ENCODE peak calls at places on chromosome 9, in seven cellular contexts. R, A, G, P, F, N and K are unnamed samples.

GRCh38 chr9:72839140-72839539 is 113.7 kb downstream of the ALDH1A1 start:
- DNase-seq in G (no peak), A (no peak), R (no peak), P (no peak), N (no peak), F (no peak), K (no peak)

GRCh38 chr9:78985084-78985738 is 586.6 kb upstream of the TLE4 start:
- DNase-seq in A (no peak), N (no peak), R (no peak), P (no peak), F (no peak), G (no peak), K (no peak)

GRCh38 chr9:109182940-109183798 is 16.1 kb upstream of the FRRS1L start:
- DNase-seq in G (peak), P (peak), N (peak), F (no peak), A (peak), R (peak), K (peak)

GRCh38 chr9:745761-746414 is 95.6 kb upstream of the DMRT1 start:
- DNase-seq in N (no peak), G (no peak), R (no peak), A (no peak), P (peak), F (no peak), K (no peak)

GRCh38 chr9:21443849-21444625 is 3.8 kb downstream of the IFNA1 start:
- DNase-seq in P (no peak), G (no peak), F (peak), A (no peak), R (no peak), N (no peak), K (no peak)

GRCh38 chr9:133607381-133607780 is 1.8 kb downstream of the FAM163B start:
- DNase-seq in G (no peak), F (no peak), P (no peak), A (no peak), R (no peak), N (no peak), K (no peak)

GRCh38 chr9:131469369-131469768 is 33.3 kb upstream of the POMT1 start:
- DNase-seq in N (no peak), P (no peak), F (no peak), R (no peak), G (no peak), A (no peak), K (no peak)

GRCh38 chr9:115042781-115043509 is 75.0 kb downstream of the TNC start:
- DNase-seq in R (no peak), A (no peak), N (no peak), F (peak), G (no peak), P (no peak), K (no peak)

GRCh38 chr9:37840560-37841194 is 40.1 kb downstream of the DCAF10 start:
- DNase-seq in P (no peak), A (no peak), R (peak), N (no peak), G (peak), F (no peak), K (peak)

GRCh38 chr9:94850540-94851434 is 124.3 kb downstream of the AOPEP start:
- DNase-seq in A (peak), F (no peak), P (no peak), N (no peak), R (no peak), G (no peak), K (no peak)

GRCh38 chr9:33429256-33430080 is 17.9 kb downstream of the AQP3 start:
- DNase-seq in A (no peak), N (no peak), G (no peak), R (no peak), F (no peak), P (no peak), K (no peak)

GRCh38 chr9:121612511-121612998 is 38.9 kb upstream of the DAB2IP start:
- DNase-seq in P (no peak), A (no peak), F (no peak), N (no peak), R (no peak), G (no peak), K (no peak)

GRCh38 chr9:23638837-23639426 is 187.1 kb downstream of the ELAVL2 start:
- DNase-seq in G (no peak), P (no peak), R (no peak), A (no peak), F (no peak), N (no peak), K (no peak)

GRCh38 chr9:123157216-123157615 is 111.2 kb downstream of the STRBP start:
- DNase-seq in P (no peak), R (no peak), A (no peak), N (no peak), F (no peak), G (no peak), K (peak)

GRCh38 chr9:134358026-134358967 is 32.0 kb downstream of the RXRA start:
- DNase-seq in F (no peak), P (no peak), G (no peak), A (no peak), N (peak), R (no peak), K (no peak)

GRCh38 chr9:136016882-136017812 is 56.0 kb upstream of the UBAC1 start:
- DNase-seq in G (no peak), R (no peak), P (no peak), N (peak), A (peak), F (no peak), K (no peak)

GRCh38 chr9:1979815-1980367 is 35.3 kb upstream of the SMARCA2 start:
- DNase-seq in N (no peak), R (no peak), G (no peak), F (peak), P (no peak), A (no peak), K (no peak)

GRCh38 chr9:131517761-131518190 is 13.3 kb downstream of the UCK1 start:
- DNase-seq in P (no peak), R (no peak), F (no peak), N (no peak), G (no peak), A (no peak), K (no peak)

GRCh38 chr9:34701023-34701768 is 8.7 kb downstream of the CCL21 start:
- DNase-seq in P (peak), N (peak), A (peak), G (peak), R (peak), F (no peak), K (peak)

GRCh38 chr9:136629879-136630661 is 32.6 kb upstream of the EGFL7 start:
- DNase-seq in R (no peak), G (peak), A (peak), P (peak), N (peak), F (no peak), K (peak)

GRCh38 chr9:86602715-86603114 is 248.5 kb upstream of the TUT7 start:
- DNase-seq in P (no peak), G (no peak), R (no peak), N (no peak), A (no peak), F (no peak), K (no peak)

GRCh38 chr9:114804504-114804903 is 1.3 kb downstream of the TNFSF15 start:
- DNase-seq in P (peak), G (no peak), A (no peak), N (no peak), F (no peak), R (peak), K (peak)

GRCh38 chr9:104280216-104280585 is 186.1 kb downstream of the SMC2 start:
- DNase-seq in A (no peak), P (no peak), F (no peak), R (no peak), G (no peak), N (no peak), K (peak)

GRCh38 chr9:89489548-89490527 is 8.1 kb downstream of the SEMA4D start:
- DNase-seq in A (no peak), P (no peak), G (no peak), F (no peak), R (no peak), N (no peak), K (no peak)

GRCh38 chr9:121009657-121010056 is 40.4 kb downstream of the C5 start:
- DNase-seq in A (no peak), N (no peak), R (no peak), F (no peak), G (no peak), P (no peak), K (no peak)

GRCh38 chr9:2354856-2355255 is 266.7 kb upstream of the VLDLR start:
- DNase-seq in N (no peak), F (no peak), P (no peak), R (no peak), A (no peak), G (no peak), K (no peak)

GRCh38 chr9:131738838-131739191 is 1.1 kb downstream of the RAPGEF1 start:
- DNase-seq in F (no peak), R (no peak), P (no peak), A (peak), N (no peak), G (no peak), K (no peak)

GRCh38 chr9:20041717-20042116 is 252.9 kb upstream of the SLC24A2 start:
- DNase-seq in P (no peak), N (peak), F (no peak), R (no peak), G (no peak), A (no peak), K (no peak)

GRCh38 chr9:113151696-113152630 is 1.2 kb downstream of the SLC31A2 start:
- DNase-seq in G (no peak), N (no peak), F (no peak), P (no peak), A (no peak), R (no peak), K (no peak)

GRCh38 chr9:92242115-92242778 is 51.2 kb downstream of the IARS1 start:
- DNase-seq in N (peak), F (no peak), A (no peak), G (no peak), P (no peak), R (no peak), K (peak)

GRCh38 chr9:85430659-85431370 is 310.9 kb downstream of the AGTPBP1 start:
- DNase-seq in A (no peak), R (no peak), P (no peak), N (no peak), F (no peak), G (no peak), K (peak)

GRCh38 chr9:83280259-83280658 is 217.3 kb upstream of the RASEF start:
- DNase-seq in R (no peak), P (no peak), N (no peak), A (no peak), G (no peak), F (no peak), K (peak)

GRCh38 chr9:130938652-130939404 is at the start of gene FIBCD1:
- DNase-seq in R (peak), P (no peak), N (peak), G (no peak), F (no peak), A (peak), K (peak)

GRCh38 chr9:91117959-91118651 is 243.6 kb downstream of the AUH start:
- DNase-seq in N (no peak), R (no peak), G (no peak), A (peak), F (no peak), P (no peak), K (peak)

GRCh38 chr9:21141427-21141882 is at the start of gene IFNW1:
- DNase-seq in G (no peak), N (peak), A (no peak), R (no peak), F (no peak), P (no peak), K (no peak)

GRCh38 chr9:109458453-109459211 is 39.5 kb downstream of the PTPN3 start:
- DNase-seq in G (no peak), R (no peak), N (no peak), A (no peak), F (no peak), P (no peak), K (no peak)

GRCh38 chr9:79581388-79581787 is 9.6 kb downstream of the TLE4 start:
- DNase-seq in A (no peak), F (no peak), P (no peak), R (no peak), N (no peak), G (no peak), K (peak)

GRCh38 chr9:22528485-22528884 is 81.9 kb downstream of the DMRTA1 start:
- DNase-seq in F (no peak), R (peak), P (no peak), A (no peak), G (no peak), N (no peak), K (no peak)

GRCh38 chr9:34559616-34560546 is 29.6 kb downstream of the CNTFR start:
- DNase-seq in P (peak), F (no peak), G (no peak), R (no peak), A (no peak), N (peak), K (peak)

GRCh38 chr9:129888809-129889460 is 53.7 kb downstream of the USP20 start:
- DNase-seq in P (no peak), G (no peak), A (no peak), N (no peak), F (no peak), R (no peak), K (no peak)
- H2AFZ ChIP-seq in P (no peak), G (peak), A (no peak), N (no peak), F (no peak), R (no peak), K (no peak)

DNA sequence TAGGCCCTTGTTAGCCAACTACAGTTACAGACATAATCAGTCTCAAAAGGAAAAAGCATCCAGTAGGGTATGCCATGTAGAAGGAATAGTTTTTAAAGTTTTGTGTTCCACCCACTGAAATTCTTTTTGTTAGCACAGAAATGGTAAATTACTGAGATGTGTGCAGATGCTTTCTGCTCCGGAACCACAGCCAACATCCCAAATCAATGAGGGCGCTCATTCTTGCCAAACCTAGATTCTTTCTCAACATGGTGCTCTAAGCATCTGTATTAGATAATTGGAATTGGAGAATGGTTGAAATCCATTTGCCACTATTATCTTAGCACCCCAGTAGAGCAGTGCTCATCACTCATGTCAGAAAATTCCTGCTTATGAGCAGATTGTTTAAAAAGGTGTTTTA is 127.8 kb downstream of the SEC61B start:
- DNase-seq in A (no peak), R (no peak), N (no peak), G (no peak), F (no peak), P (no peak), K (no peak)
- TF ChIP-seq MAX in A (no peak), R (no peak), N (no peak), G (no peak), F (no peak), P (no peak), K (no peak)

DNA sequence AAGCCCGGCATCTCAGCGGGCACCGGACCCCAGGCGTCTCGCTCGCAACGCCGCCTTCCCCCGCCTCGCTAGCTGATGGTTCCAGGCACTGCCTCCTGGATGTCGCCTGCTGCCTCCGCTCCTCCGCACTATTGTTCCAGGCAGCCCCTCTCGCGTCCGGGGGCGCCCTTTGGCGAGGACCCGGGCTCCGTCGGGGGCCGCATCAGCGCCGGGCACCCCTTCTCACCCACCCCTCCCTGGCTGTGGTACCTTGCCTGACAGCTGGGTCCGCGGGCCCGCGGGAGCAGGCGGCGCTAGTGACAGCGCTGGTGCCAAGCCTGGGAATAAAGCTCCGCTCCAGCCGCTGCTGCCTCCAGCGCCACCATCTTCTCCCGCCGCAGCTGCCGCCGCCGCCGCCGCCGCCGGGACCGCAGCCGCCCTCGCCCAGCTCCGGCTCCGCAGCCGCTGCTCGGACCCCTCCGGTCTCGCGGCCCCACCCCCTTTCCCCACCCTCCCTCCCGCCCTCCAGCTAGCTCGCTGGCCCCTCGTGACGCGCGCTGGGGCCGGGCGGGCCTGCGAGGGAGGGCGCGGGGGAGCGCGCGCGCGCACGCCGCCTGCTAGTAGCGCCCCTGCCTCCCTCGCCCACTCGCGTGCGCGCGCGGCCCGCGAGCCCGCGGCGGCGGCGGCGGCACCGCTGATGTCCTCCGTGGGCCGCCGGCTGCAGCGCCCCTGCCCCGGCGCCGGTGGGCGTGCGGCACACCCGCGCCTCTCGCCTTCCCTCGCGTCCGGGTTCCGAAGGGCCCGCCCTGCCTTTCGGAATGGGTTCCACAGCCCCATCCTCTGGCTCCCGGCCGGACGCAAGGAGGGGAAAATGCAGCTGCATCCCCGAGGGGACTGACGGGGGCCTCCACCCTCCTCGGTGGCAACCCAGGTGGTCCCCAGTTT is at the start of gene APBA1:
- DNase-seq in P (no peak), A (peak), F (no peak), N (peak), G (peak), R (no peak), K (peak)
- H2AFZ ChIP-seq in P (peak), A (peak), F (peak), N (peak), G (peak), R (peak), K (peak)

GRCh38 chr9:127333326-127334064 is 63.5 kb upstream of the SLC2A8 start:
- DNase-seq in R (no peak), G (no peak), A (no peak), N (no peak), F (no peak), P (no peak), K (no peak)
- TF ChIP-seq MAX in R (no peak), G (no peak), A (no peak), N (no peak), F (no peak), P (no peak), K (no peak)

GRCh38 chr9:14307989-14308750 is 5.8 kb downstream of the NFIB start:
- DNase-seq in R (no peak), G (no peak), P (no peak), A (no peak), N (no peak), F (no peak), K (no peak)
- H2AFZ ChIP-seq in R (no peak), G (no peak), P (no peak), A (no peak), N (no peak), F (no peak), K (no peak)

GRCh38 chr9:76321185-76321828 is 72.9 kb downstream of the RFK start:
- DNase-seq in N (peak), A (no peak), P (no peak), G (no peak), F (no peak), R (no peak), K (peak)
- TF ChIP-seq MAX in N (no peak), A (no peak), P (no peak), G (no peak), F (no peak), R (no peak), K (no peak)

DNA sequence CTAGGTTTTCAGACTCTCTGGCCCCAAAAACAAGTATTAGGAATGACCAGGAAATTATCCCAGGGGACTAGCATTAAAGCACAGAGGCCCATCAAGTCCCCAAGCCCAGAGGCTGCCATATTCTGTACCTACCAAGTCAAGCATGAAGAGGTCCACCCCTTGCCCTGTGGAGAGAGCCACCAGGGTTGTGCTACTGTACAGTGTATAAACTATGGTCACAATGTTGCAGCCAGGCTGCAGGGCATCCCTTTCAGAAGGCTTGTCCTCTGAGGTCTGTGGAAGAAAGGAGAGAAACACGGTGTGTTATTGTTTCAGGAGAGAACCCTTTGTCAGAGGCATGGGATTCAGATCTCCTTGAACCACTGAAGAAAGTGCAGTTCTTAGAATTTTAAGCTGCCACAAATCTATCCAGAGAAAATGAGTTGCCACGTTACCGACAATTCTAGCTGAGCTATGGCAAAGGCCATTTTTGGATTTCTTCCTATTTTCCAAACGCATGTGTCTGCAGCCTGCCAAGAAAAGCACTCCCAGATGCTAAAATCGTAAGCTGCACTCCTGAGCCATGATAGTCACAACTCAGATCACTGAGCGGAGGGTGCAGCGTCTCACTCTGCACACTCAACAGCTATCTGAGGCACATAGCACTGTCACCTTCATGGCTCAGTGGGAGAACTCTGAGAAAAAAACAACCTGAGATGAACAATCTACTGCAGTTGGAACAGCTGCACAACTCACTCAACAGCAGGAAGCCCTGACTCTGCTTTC is 45.5 kb upstream of the SPATA31E1 start:
- DNase-seq in N (no peak), A (no peak), P (no peak), F (no peak), R (no peak), G (no peak), K (no peak)
- H2AFZ ChIP-seq in N (no peak), A (no peak), P (no peak), F (no peak), R (no peak), G (no peak), K (no peak)

DNA sequence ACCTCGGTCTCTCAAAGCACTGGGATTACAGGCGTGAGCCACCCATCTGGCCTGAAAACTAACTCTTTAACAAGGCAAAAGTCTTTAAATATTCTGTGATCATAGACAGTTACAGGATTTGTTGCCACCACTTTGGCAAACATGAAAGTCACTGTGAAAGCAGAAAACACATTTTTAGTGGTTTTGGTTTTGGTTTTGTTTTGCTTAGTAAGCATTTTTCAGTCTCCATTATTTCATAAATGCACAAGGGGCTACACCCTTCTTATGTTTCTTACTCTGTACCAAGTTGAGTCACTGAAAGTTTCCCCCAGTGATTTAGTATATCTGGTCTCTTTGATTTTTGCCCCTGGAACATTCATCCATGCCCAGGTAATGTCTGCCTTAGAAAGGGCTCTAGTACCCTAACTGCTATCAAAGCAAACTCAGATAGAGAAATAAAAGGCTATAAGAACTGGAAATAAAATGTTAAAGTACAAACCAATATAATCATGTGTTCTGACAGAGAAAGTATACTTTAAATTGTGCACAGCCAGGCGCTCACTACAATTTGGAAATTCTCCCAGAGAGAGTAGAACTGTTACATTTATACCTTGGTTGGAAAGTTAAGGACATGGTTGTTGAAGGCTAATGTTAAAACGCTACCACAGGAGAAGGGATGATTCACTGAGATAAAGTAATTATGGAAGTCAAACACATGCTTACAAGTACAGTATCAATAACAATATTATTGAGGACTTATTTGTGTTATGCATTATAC is 1022.5 kb upstream of the DMAC1 start:
- DNase-seq in A (no peak), F (no peak), N (no peak), P (no peak), G (no peak), R (no peak), K (no peak)
- TF ChIP-seq MAX in A (no peak), F (no peak), N (no peak), P (no peak), G (no peak), R (no peak), K (no peak)